ENCODE peak calls at places on chromosome 16, in five cellular contexts. One of them, this sample, is unnamed. For H3K9me3, the result is how much of the 10 kb centered on the place peaks cover.

GRCh38 chr16:28196331-28196987 is 15.3 kb downstream of the XPO6 start:
- DNase-seq in K562: no peak
- DNase-seq in GM12878: no peak
- DNase-seq in SK-N-SH: no peak
- DNase-seq in H1: no peak
- DNase-seq in this sample: no peak

GRCh38 chr16:87464691-87465300 is 28.0 kb downstream of the ZCCHC14 start:
- DNase-seq in K562: peak
- DNase-seq in GM12878: no peak
- DNase-seq in SK-N-SH: peak
- DNase-seq in H1: no peak
- DNase-seq in this sample: no peak

GRCh38 chr16:55264949-55265348 is 59.1 kb upstream of the IRX6 start:
- DNase-seq in K562: no peak
- DNase-seq in GM12878: no peak
- DNase-seq in SK-N-SH: no peak
- DNase-seq in H1: no peak
- DNase-seq in this sample: no peak

GRCh38 chr16:77457046-77457445 is 22.2 kb upstream of the ADAMTS18 start:
- DNase-seq in K562: no peak
- DNase-seq in GM12878: no peak
- DNase-seq in SK-N-SH: no peak
- DNase-seq in H1: no peak
- DNase-seq in this sample: no peak

GRCh38 chr16:86787538-86787937 is 209.2 kb downstream of the FOXL1 start:
- DNase-seq in K562: no peak
- DNase-seq in GM12878: no peak
- DNase-seq in SK-N-SH: no peak
- DNase-seq in H1: no peak
- DNase-seq in this sample: no peak

GRCh38 chr16:57751539-57752202 is 16.1 kb downstream of the KATNB1 start:
- DNase-seq in K562: no peak
- DNase-seq in GM12878: no peak
- DNase-seq in SK-N-SH: no peak
- DNase-seq in H1: peak
- DNase-seq in this sample: no peak

GRCh38 chr16:50599494-50599893 is 51.3 kb downstream of the NKD1 start:
- DNase-seq in K562: no peak
- DNase-seq in GM12878: no peak
- DNase-seq in SK-N-SH: no peak
- DNase-seq in H1: no peak
- DNase-seq in this sample: no peak

GRCh38 chr16:55250641-55251550 is 73.1 kb upstream of the IRX6 start:
- DNase-seq in K562: no peak
- DNase-seq in GM12878: no peak
- DNase-seq in SK-N-SH: peak
- DNase-seq in H1: no peak
- DNase-seq in this sample: no peak

GRCh38 chr16:4323071-4323844 is 7.4 kb downstream of the GLIS2 start:
- DNase-seq in K562: no peak
- DNase-seq in GM12878: no peak
- DNase-seq in SK-N-SH: no peak
- DNase-seq in H1: no peak
- DNase-seq in this sample: no peak

GRCh38 chr16:50888486-50889261 is 146.8 kb downstream of the CYLD start:
- DNase-seq in K562: no peak
- DNase-seq in GM12878: no peak
- DNase-seq in SK-N-SH: no peak
- DNase-seq in H1: peak
- DNase-seq in this sample: no peak

GRCh38 chr16:8572919-8573724 is 17.2 kb downstream of the TMEM114 start:
- DNase-seq in K562: peak
- DNase-seq in GM12878: no peak
- DNase-seq in SK-N-SH: peak
- DNase-seq in H1: peak
- DNase-seq in this sample: no peak

GRCh38 chr16:78381060-78381459 is 281.6 kb downstream of the WWOX start:
- DNase-seq in K562: no peak
- DNase-seq in GM12878: no peak
- DNase-seq in SK-N-SH: no peak
- DNase-seq in H1: no peak
- DNase-seq in this sample: no peak

GRCh38 chr16:3444032-3444388 is 530 bp downstream of the NAA60 start:
- DNase-seq in K562: no peak
- DNase-seq in GM12878: no peak
- DNase-seq in SK-N-SH: peak
- DNase-seq in H1: no peak
- DNase-seq in this sample: peak

GRCh38 chr16:81276323-81276722 is 37.8 kb downstream of the BCO1 start:
- DNase-seq in K562: no peak
- DNase-seq in GM12878: no peak
- DNase-seq in SK-N-SH: no peak
- DNase-seq in H1: no peak
- DNase-seq in this sample: no peak

GRCh38 chr16:31093132-31093703 is 1.4 kb downstream of the VKORC1 start:
- DNase-seq in K562: peak
- DNase-seq in GM12878: no peak
- DNase-seq in SK-N-SH: peak
- DNase-seq in H1: peak
- DNase-seq in this sample: no peak

GRCh38 chr16:50547944-50548658 is at the start of gene NKD1:
- DNase-seq in K562: peak
- DNase-seq in GM12878: no peak
- DNase-seq in SK-N-SH: peak
- DNase-seq in H1: peak
- DNase-seq in this sample: peak

GRCh38 chr16:52861614-52862022 is 191.1 kb downstream of the CHD9NB start:
- DNase-seq in K562: no peak
- DNase-seq in GM12878: no peak
- DNase-seq in SK-N-SH: peak
- DNase-seq in H1: peak
- DNase-seq in this sample: peak

GRCh38 chr16:89067677-89068076 is 26.0 kb upstream of the ACSF3 start:
- DNase-seq in K562: no peak
- DNase-seq in GM12878: no peak
- DNase-seq in SK-N-SH: peak
- DNase-seq in H1: no peak
- DNase-seq in this sample: no peak
- H3K4me3 ChIP-seq in K562: no peak
- H3K4me3 ChIP-seq in GM12878: no peak
- H3K4me3 ChIP-seq in SK-N-SH: no peak
- H3K4me3 ChIP-seq in H1: no peak
- H3K4me3 ChIP-seq in this sample: no peak

GRCh38 chr16:21663889-21664647 is at the start of gene OTOA:
- DNase-seq in K562: no peak
- DNase-seq in GM12878: no peak
- DNase-seq in SK-N-SH: peak
- DNase-seq in H1: peak
- DNase-seq in this sample: no peak
- TF ChIP-seq YY1 in K562: no peak
- TF ChIP-seq YY1 in GM12878: no peak
- TF ChIP-seq YY1 in SK-N-SH: no peak
- TF ChIP-seq YY1 in H1: no peak
- TF ChIP-seq YY1 in this sample: no peak

GRCh38 chr16:856811-857210 is 56.3 kb upstream of the GNG13 start:
- DNase-seq in K562: no peak
- DNase-seq in GM12878: no peak
- DNase-seq in SK-N-SH: no peak
- DNase-seq in H1: no peak
- DNase-seq in this sample: no peak
- H3K9me3 ChIP-seq in K562: under half
- H3K9me3 ChIP-seq in GM12878: under half
- H3K9me3 ChIP-seq in SK-N-SH: under half
- H3K9me3 ChIP-seq in H1: half or more
- H3K9me3 ChIP-seq in this sample: under half

GRCh38 chr16:16109453-16110110 is 113.7 kb downstream of the ABCC6 start:
- DNase-seq in K562: no peak
- DNase-seq in GM12878: no peak
- DNase-seq in SK-N-SH: no peak
- DNase-seq in H1: no peak
- DNase-seq in this sample: no peak

GRCh38 chr16:16102738-16103137 is 120.6 kb downstream of the ABCC6 start:
- DNase-seq in K562: no peak
- DNase-seq in GM12878: no peak
- DNase-seq in SK-N-SH: no peak
- DNase-seq in H1: no peak
- DNase-seq in this sample: no peak

GRCh38 chr16:16108759-16109158 is 114.5 kb downstream of the ABCC6 start:
- DNase-seq in K562: no peak
- DNase-seq in GM12878: no peak
- DNase-seq in SK-N-SH: no peak
- DNase-seq in H1: no peak
- DNase-seq in this sample: no peak

GRCh38 chr16:16107839-16108238 is 115.5 kb downstream of the ABCC6 start:
- DNase-seq in K562: no peak
- DNase-seq in GM12878: no peak
- DNase-seq in SK-N-SH: no peak
- DNase-seq in H1: no peak
- DNase-seq in this sample: no peak

GRCh38 chr16:16105646-16106045 is 117.6 kb downstream of the ABCC6 start:
- DNase-seq in K562: no peak
- DNase-seq in GM12878: no peak
- DNase-seq in SK-N-SH: no peak
- DNase-seq in H1: no peak
- DNase-seq in this sample: no peak
- H3K4me3 ChIP-seq in K562: no peak
- H3K4me3 ChIP-seq in GM12878: no peak
- H3K4me3 ChIP-seq in SK-N-SH: no peak
- H3K4me3 ChIP-seq in H1: no peak
- H3K4me3 ChIP-seq in this sample: no peak

GRCh38 chr16:64589836-64590235 is 532.0 kb downstream of the CDH11 start:
- DNase-seq in K562: no peak
- DNase-seq in GM12878: no peak
- DNase-seq in SK-N-SH: no peak
- DNase-seq in H1: no peak
- DNase-seq in this sample: no peak
- TF ChIP-seq YY1 in K562: no peak
- TF ChIP-seq YY1 in GM12878: no peak
- TF ChIP-seq YY1 in SK-N-SH: no peak
- TF ChIP-seq YY1 in H1: no peak
- TF ChIP-seq YY1 in this sample: no peak

DNA sequence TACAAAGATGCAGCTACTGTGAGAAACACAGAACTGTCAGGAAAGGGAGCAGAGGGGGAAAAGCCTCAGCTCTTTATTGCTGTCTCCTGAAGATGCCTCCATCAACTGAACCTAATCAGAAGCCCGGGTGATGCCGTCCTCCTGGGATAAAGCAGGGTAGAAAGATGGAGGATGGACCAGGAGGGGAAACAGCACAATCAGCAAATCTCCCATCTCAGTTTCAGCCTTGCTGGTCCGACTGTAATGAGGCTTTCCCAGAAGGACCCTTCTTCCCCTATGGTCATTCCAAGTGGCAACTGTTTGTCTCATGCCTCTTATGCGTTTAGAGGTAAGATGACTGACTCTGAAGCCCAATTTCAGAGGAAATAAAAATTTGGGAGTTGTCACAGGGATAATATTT is 24.3 kb downstream of the ZFP1 start:
- DNase-seq in K562: no peak
- DNase-seq in GM12878: no peak
- DNase-seq in SK-N-SH: no peak
- DNase-seq in H1: no peak
- DNase-seq in this sample: no peak
- H3K9me3 ChIP-seq in K562: under half
- H3K9me3 ChIP-seq in GM12878: under half
- H3K9me3 ChIP-seq in SK-N-SH: under half
- H3K9me3 ChIP-seq in H1: half or more
- H3K9me3 ChIP-seq in this sample: half or more

GRCh38 chr16:29789775-29790182 is 772 bp upstream of the KIF22 start:
- DNase-seq in K562: no peak
- DNase-seq in GM12878: no peak
- DNase-seq in SK-N-SH: no peak
- DNase-seq in H1: no peak
- DNase-seq in this sample: no peak

GRCh38 chr16:29790183-29790948 is at the start of gene KIF22:
- DNase-seq in K562: peak
- DNase-seq in GM12878: peak
- DNase-seq in SK-N-SH: peak
- DNase-seq in H1: peak
- DNase-seq in this sample: peak

GRCh38 chr16:29790949-29791844 is 646 bp downstream of the KIF22 start:
- DNase-seq in K562: peak
- DNase-seq in GM12878: no peak
- DNase-seq in SK-N-SH: peak
- DNase-seq in H1: no peak
- DNase-seq in this sample: no peak

GRCh38 chr16:29794231-29794710 is 3.7 kb downstream of the KIF22 start:
- DNase-seq in K562: no peak
- DNase-seq in GM12878: no peak
- DNase-seq in SK-N-SH: no peak
- DNase-seq in H1: no peak
- DNase-seq in this sample: no peak

DNA sequence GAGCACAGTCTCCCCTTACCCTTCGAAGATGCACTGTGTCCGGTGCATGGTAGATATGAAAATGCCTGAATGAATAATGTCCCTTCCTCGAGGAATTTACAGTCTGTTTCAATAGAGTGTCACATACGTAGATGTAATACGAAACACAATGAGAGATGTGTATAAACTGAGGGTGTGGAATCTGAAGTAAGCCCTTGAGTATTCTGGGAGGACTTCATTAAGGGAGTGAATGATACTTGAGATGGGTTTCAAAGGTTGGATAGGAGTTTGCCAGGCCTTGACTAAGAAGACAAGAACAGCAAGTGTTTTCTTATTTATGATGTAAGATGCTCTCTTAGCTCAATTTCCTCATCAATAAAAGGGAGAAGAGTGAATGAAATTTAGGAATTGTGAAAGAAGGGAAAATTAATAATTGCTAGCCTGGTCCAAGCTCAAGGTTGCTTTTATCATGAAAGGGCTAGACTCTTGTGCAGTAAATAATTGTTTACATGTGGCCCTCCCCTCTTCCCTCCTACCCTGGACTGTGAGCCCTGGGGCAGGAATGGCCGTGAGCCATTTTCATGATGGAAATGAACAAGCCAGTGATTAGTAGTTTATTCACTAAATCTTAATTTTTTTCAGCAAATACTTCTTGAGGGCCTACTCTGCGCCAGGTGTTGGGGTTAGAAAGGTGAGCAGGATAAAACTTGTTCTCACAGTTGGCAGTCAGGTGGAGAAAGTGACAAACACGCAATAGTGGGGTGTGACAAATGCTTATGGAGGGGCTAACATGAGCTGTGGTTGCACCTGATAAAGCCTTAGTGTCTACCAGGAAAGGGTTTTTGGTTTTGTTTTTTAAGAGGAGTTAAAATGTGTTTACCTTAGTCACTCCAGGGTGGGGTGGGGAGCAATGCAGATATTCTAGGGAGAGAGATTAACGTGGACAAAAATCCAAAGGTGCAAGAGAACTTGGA is 1.6 kb downstream of the KIF22 start:
- DNase-seq in K562: peak
- DNase-seq in GM12878: no peak
- DNase-seq in SK-N-SH: no peak
- DNase-seq in H1: no peak
- DNase-seq in this sample: no peak
- H3K4me3 ChIP-seq in K562: peak
- H3K4me3 ChIP-seq in GM12878: peak
- H3K4me3 ChIP-seq in SK-N-SH: peak
- H3K4me3 ChIP-seq in H1: peak
- H3K4me3 ChIP-seq in this sample: peak